ENCODE peak calls at places on chromosome 2, in five cellular contexts. One of them, this sample, is unnamed.

GRCh38 chr2:116467243-116467642 is 1347.2 kb upstream of the DDX18 start:
- DNase-seq in activated CD4-positive, alpha-beta T cell treated with anti-CD3 and anti-CD28 coated beads, Interleukin-2, amount 10 ng/mL, durations not matched to agents 24 days and 14 days: no peak
- DNase-seq in smooth muscle cell of the brain vasculature: no peak
- DNase-seq in A549: no peak
- DNase-seq in T-cell: no peak
- DNase-seq in this sample: no peak

GRCh38 chr2:129606496-129607270 is 372.8 kb upstream of the RAB6C start:
- DNase-seq in activated CD4-positive, alpha-beta T cell treated with anti-CD3 and anti-CD28 coated beads, Interleukin-2, amount 10 ng/mL, durations not matched to agents 24 days and 14 days: no peak
- DNase-seq in T-cell: no peak
- DNase-seq in A549: no peak
- DNase-seq in smooth muscle cell of the brain vasculature: no peak
- DNase-seq in this sample: peak

GRCh38 chr2:217751192-217751591 is 251.6 kb downstream of the TNS1 start:
- DNase-seq in T-cell: no peak
- DNase-seq in A549: no peak
- DNase-seq in activated CD4-positive, alpha-beta T cell treated with anti-CD3 and anti-CD28 coated beads, Interleukin-2, amount 10 ng/mL, durations not matched to agents 24 days and 14 days: no peak
- DNase-seq in smooth muscle cell of the brain vasculature: no peak
- DNase-seq in this sample: no peak

GRCh38 chr2:157173740-157174184 is 83.7 kb upstream of the GALNT5 start:
- DNase-seq in activated CD4-positive, alpha-beta T cell treated with anti-CD3 and anti-CD28 coated beads, Interleukin-2, amount 10 ng/mL, durations not matched to agents 24 days and 14 days: no peak
- DNase-seq in smooth muscle cell of the brain vasculature: peak
- DNase-seq in T-cell: no peak
- DNase-seq in A549: peak
- DNase-seq in this sample: peak

GRCh38 chr2:109637749-109638570 is 23.8 kb downstream of the SOWAHC start:
- DNase-seq in activated CD4-positive, alpha-beta T cell treated with anti-CD3 and anti-CD28 coated beads, Interleukin-2, amount 10 ng/mL, durations not matched to agents 24 days and 14 days: no peak
- DNase-seq in T-cell: no peak
- DNase-seq in smooth muscle cell of the brain vasculature: no peak
- DNase-seq in A549: no peak
- DNase-seq in this sample: peak

GRCh38 chr2:203596183-203596582 is 61.1 kb upstream of the RAPH1 start:
- DNase-seq in activated CD4-positive, alpha-beta T cell treated with anti-CD3 and anti-CD28 coated beads, Interleukin-2, amount 10 ng/mL, durations not matched to agents 24 days and 14 days: no peak
- DNase-seq in T-cell: no peak
- DNase-seq in smooth muscle cell of the brain vasculature: no peak
- DNase-seq in A549: no peak
- DNase-seq in this sample: peak

GRCh38 chr2:219525533-219526232 is 11.4 kb downstream of the ASIC4 start:
- DNase-seq in A549: no peak
- DNase-seq in smooth muscle cell of the brain vasculature: no peak
- DNase-seq in activated CD4-positive, alpha-beta T cell treated with anti-CD3 and anti-CD28 coated beads, Interleukin-2, amount 10 ng/mL, durations not matched to agents 24 days and 14 days: no peak
- DNase-seq in T-cell: no peak
- DNase-seq in this sample: no peak

GRCh38 chr2:68806511-68807109 is 64.6 kb downstream of the BMP10 start:
- DNase-seq in activated CD4-positive, alpha-beta T cell treated with anti-CD3 and anti-CD28 coated beads, Interleukin-2, amount 10 ng/mL, durations not matched to agents 24 days and 14 days: no peak
- DNase-seq in T-cell: no peak
- DNase-seq in smooth muscle cell of the brain vasculature: no peak
- DNase-seq in A549: no peak
- DNase-seq in this sample: peak

GRCh38 chr2:1867141-1867540 is 122.8 kb upstream of the PXDN start:
- DNase-seq in activated CD4-positive, alpha-beta T cell treated with anti-CD3 and anti-CD28 coated beads, Interleukin-2, amount 10 ng/mL, durations not matched to agents 24 days and 14 days: no peak
- DNase-seq in A549: no peak
- DNase-seq in T-cell: no peak
- DNase-seq in smooth muscle cell of the brain vasculature: no peak
- DNase-seq in this sample: no peak

GRCh38 chr2:235146871-235147565 is 195.2 kb downstream of the SH3BP4 start:
- DNase-seq in smooth muscle cell of the brain vasculature: no peak
- DNase-seq in activated CD4-positive, alpha-beta T cell treated with anti-CD3 and anti-CD28 coated beads, Interleukin-2, amount 10 ng/mL, durations not matched to agents 24 days and 14 days: no peak
- DNase-seq in A549: no peak
- DNase-seq in T-cell: no peak
- DNase-seq in this sample: no peak

GRCh38 chr2:166768393-166769123 is 119.7 kb upstream of the XIRP2 start:
- DNase-seq in A549: no peak
- DNase-seq in activated CD4-positive, alpha-beta T cell treated with anti-CD3 and anti-CD28 coated beads, Interleukin-2, amount 10 ng/mL, durations not matched to agents 24 days and 14 days: no peak
- DNase-seq in smooth muscle cell of the brain vasculature: no peak
- DNase-seq in T-cell: no peak
- DNase-seq in this sample: no peak

GRCh38 chr2:191218292-191218898 is 26.8 kb upstream of the MYO1B start:
- DNase-seq in smooth muscle cell of the brain vasculature: peak
- DNase-seq in A549: peak
- DNase-seq in activated CD4-positive, alpha-beta T cell treated with anti-CD3 and anti-CD28 coated beads, Interleukin-2, amount 10 ng/mL, durations not matched to agents 24 days and 14 days: peak
- DNase-seq in T-cell: no peak
- DNase-seq in this sample: peak

GRCh38 chr2:33378551-33379220 is 97.8 kb upstream of the RASGRP3 start:
- DNase-seq in activated CD4-positive, alpha-beta T cell treated with anti-CD3 and anti-CD28 coated beads, Interleukin-2, amount 10 ng/mL, durations not matched to agents 24 days and 14 days: no peak
- DNase-seq in T-cell: no peak
- DNase-seq in smooth muscle cell of the brain vasculature: no peak
- DNase-seq in A549: no peak
- DNase-seq in this sample: peak

GRCh38 chr2:156630579-156631337 is 194.6 kb downstream of the GPD2 start:
- DNase-seq in T-cell: no peak
- DNase-seq in activated CD4-positive, alpha-beta T cell treated with anti-CD3 and anti-CD28 coated beads, Interleukin-2, amount 10 ng/mL, durations not matched to agents 24 days and 14 days: no peak
- DNase-seq in A549: no peak
- DNase-seq in smooth muscle cell of the brain vasculature: no peak
- DNase-seq in this sample: no peak